ENCODE peak calls at places on chromosomes 4 and X, in five cellular contexts. B is AG09309, D is suprapubic skin, F is bronchial epithelial cell, G is MCF 10A. X is an unnamed sample.

GRCh38 chr4:13963601-13964000 is 336.1 kb upstream of the BOD1L1 start:
- DNase-seq in F (no peak), B (no peak), D (no peak), G (no peak), X (no peak)

GRCh38 chrX:134933911-134934310 is 56.9 kb upstream of the SMIM10 start:
- DNase-seq in G (no peak), B (no peak), F (no peak), D (no peak), X (no peak)

GRCh38 chr4:114659386-114660008 is 60.9 kb downstream of the UGT8 start:
- DNase-seq in D (no peak), F (peak), B (peak), G (peak), X (no peak)

GRCh38 chr4:1241936-1242505 is 6.9 kb downstream of the CTBP1 start:
- DNase-seq in F (no peak), D (peak), B (no peak), G (no peak), X (no peak)

GRCh38 chrX:155880586-155881157 is 473 bp upstream of the VAMP7 start:
- DNase-seq in G (no peak), B (no peak), D (no peak), F (peak), X (no peak)

GRCh38 chr4:184693056-184693455 is 40.8 kb downstream of the CENPU start:
- DNase-seq in B (no peak), F (no peak), D (no peak), G (no peak), X (no peak)

GRCh38 chr4:2799444-2799911 is 6.6 kb downstream of the SH3BP2 start:
- DNase-seq in F (no peak), B (no peak), D (peak), G (no peak), X (no peak)

GRCh38 chr4:152734015-152734698 is 45.4 kb downstream of the TIGD4 start:
- DNase-seq in B (no peak), G (no peak), D (no peak), F (no peak), X (no peak)

GRCh38 chr4:115648786-115649185 is 535.4 kb upstream of the NDST4 start:
- DNase-seq in D (no peak), B (no peak), G (no peak), F (no peak), X (no peak)

GRCh38 chr4:113784497-113785254 is 23.1 kb upstream of the CAMK2D start:
- DNase-seq in F (peak), D (no peak), B (peak), G (peak), X (no peak)

GRCh38 chrX:128396601-128397000 is 344.4 kb upstream of the ACTRT1 start:
- DNase-seq in F (peak), G (peak), D (no peak), B (no peak), X (no peak)

GRCh38 chrX:68684291-68684918 is 36.9 kb downstream of the STARD8 start:
- DNase-seq in G (no peak), D (no peak), B (no peak), F (no peak), X (no peak)

GRCh38 chr4:76513517-76513916 is 78.5 kb downstream of the SHROOM3 start:
- DNase-seq in F (no peak), B (no peak), D (no peak), G (no peak), X (no peak)

GRCh38 chrX:56733459-56734046 is 4.5 kb downstream of the NBDY start:
- DNase-seq in B (no peak), F (peak), G (peak), D (no peak), X (peak)

GRCh38 chrX:151776113-151776790 is 41.7 kb downstream of the CNGA2 start:
- DNase-seq in D (no peak), F (no peak), G (no peak), B (no peak), X (no peak)

GRCh38 chr4:143402776-143403550 is 66.3 kb downstream of the GAB1 start:
- DNase-seq in D (no peak), B (no peak), G (no peak), F (no peak), X (no peak)

GRCh38 chrX:18702362-18703195 is 4.9 kb upstream of the PPEF1 start:
- DNase-seq in B (no peak), F (peak), G (peak), D (no peak), X (no peak)

GRCh38 chr4:181752516-181752915 is 490.7 kb upstream of the TENM3 start:
- DNase-seq in D (no peak), F (no peak), G (no peak), B (no peak), X (no peak)

GRCh38 chr4:49002931-49003330 is 16.9 kb downstream of the CWH43 start:
- DNase-seq in G (no peak), F (no peak), D (no peak), B (no peak), X (no peak)

GRCh38 chrX:14476169-14476568 is 53.2 kb upstream of the GLRA2 start:
- DNase-seq in F (no peak), D (no peak), G (no peak), B (no peak), X (no peak)

GRCh38 chr4:54482529-54482961 is 175.2 kb upstream of the KIT start:
- DNase-seq in D (no peak), F (no peak), B (no peak), G (no peak), X (no peak)

GRCh38 chrX:41447897-41448296 is 754 bp downstream of the NYX start:
- DNase-seq in B (no peak), F (no peak), G (no peak), D (no peak), X (no peak)

GRCh38 chr4:168840988-168841681 is 168.9 kb downstream of the CBR4 start:
- DNase-seq in F (no peak), G (peak), B (no peak), D (no peak), X (no peak)

GRCh38 chr4:107618656-107619055 is 101.4 kb downstream of the PAPSS1 start:
- DNase-seq in B (no peak), D (no peak), G (no peak), F (no peak), X (no peak)

GRCh38 chrX:24495700-24496099 is 30.6 kb downstream of the PDK3 start:
- DNase-seq in B (no peak), D (no peak), F (no peak), G (no peak), X (no peak)

GRCh38 chrX:24493740-24494543 is 28.9 kb downstream of the PDK3 start:
- DNase-seq in B (no peak), D (no peak), G (peak), F (peak), X (no peak)

GRCh38 chrX:24494544-24495113 is 29.5 kb downstream of the PDK3 start:
- DNase-seq in F (peak), G (peak), D (no peak), B (peak), X (no peak)

GRCh38 chrX:24498975-24499374 is 33.9 kb downstream of the PDK3 start:
- DNase-seq in F (peak), B (no peak), G (peak), D (no peak), X (no peak)

GRCh38 chrX:24498181-24498580 is 33.1 kb downstream of the PDK3 start:
- DNase-seq in G (peak), F (no peak), D (no peak), B (no peak), X (no peak)
- TF ChIP-seq CTCF in G (no peak), F (peak), D (no peak), B (peak), X (no peak)

GRCh38 chrX:48539345-48540014 is at the start of gene TBC1D25:
- DNase-seq in F (peak), B (peak), D (peak), G (peak), X (peak)
- TF ChIP-seq CTCF in F (peak), B (peak), D (peak), G (peak), X (no peak)

DNA sequence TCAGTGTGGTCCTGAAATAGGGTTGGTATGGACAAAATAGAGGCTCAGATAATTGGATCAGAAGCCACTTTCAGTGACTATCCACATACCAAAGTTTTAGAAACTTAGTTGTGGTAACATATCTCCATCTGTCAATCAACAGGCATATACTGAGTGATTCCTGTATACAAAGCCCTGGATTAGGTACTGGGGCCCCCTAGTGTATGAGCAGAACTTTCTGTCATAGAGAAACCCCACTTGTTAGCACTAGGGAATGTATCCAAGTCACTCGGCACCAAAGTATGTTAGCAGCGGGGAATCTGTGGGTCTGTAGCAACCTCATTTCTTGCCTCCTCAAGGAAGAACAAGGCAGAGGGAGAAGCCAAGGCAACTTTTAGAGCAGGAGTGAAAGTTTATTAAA is 50.7 kb downstream of the MAP7D3 start:
- DNase-seq in B (no peak), D (no peak), F (no peak), G (peak), X (no peak)
- TF ChIP-seq CTCF in B (peak), D (no peak), F (peak), G (peak), X (no peak)

GRCh38 chrX:24561121-24561520 is 86.0 kb downstream of the PCYT1B start:
- DNase-seq in G (peak), F (peak), B (no peak), D (no peak), X (no peak)
- TF ChIP-seq CTCF in G (peak), F (peak), B (peak), D (no peak), X (no peak)

DNA sequence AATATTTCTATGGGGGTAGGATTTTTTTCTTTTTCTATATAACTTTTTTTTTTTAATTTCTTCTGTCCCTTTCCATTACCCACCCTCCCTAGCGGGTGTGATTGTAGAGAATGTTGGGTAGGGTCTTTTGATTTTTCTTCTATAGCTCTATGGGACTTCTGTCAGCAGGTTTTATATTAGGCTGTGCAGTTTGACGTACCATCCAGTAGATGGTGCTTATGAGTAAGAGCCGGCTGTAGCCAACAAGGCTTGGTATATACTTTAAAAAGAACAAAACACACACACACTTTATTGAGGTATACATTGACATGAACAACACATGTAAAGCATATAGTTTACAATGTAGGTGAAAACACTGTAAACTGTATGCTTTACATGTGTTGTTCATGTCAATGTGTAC is 247.9 kb upstream of the POF1B start:
- DNase-seq in D (no peak), F (peak), G (peak), B (no peak), X (no peak)
- TF ChIP-seq CTCF in D (no peak), F (peak), G (peak), B (peak), X (no peak)

GRCh38 chr4:77734928-77735327 is 84.2 kb downstream of the CNOT6L start:
- DNase-seq in F (peak), B (peak), G (peak), D (no peak), X (no peak)
- TF ChIP-seq CTCF in F (no peak), B (no peak), G (no peak), D (no peak), X (no peak)

DNA sequence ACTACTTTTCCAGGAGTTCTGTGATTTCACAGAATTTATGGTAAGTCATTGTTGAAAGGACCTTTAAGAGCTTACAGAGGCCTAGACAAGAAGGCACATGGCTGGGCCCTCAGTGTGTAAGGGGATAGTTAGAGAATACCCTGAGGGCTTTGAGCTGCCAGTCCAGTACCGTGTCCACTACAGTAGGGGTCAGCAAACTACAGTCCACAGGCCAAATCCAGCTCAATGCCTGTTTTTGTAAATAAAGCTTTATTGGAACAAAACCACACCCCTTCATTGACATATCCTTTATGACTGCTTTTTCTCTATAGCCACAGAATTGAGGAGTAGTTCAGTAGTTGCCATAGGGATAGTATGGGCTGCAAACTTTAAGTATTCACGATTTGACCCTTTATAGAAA is 176.2 kb downstream of the MID1 start:
- DNase-seq in G (no peak), F (no peak), B (no peak), D (no peak), X (no peak)
- TF ChIP-seq CTCF in G (peak), F (no peak), B (peak), D (no peak), X (no peak)

DNA sequence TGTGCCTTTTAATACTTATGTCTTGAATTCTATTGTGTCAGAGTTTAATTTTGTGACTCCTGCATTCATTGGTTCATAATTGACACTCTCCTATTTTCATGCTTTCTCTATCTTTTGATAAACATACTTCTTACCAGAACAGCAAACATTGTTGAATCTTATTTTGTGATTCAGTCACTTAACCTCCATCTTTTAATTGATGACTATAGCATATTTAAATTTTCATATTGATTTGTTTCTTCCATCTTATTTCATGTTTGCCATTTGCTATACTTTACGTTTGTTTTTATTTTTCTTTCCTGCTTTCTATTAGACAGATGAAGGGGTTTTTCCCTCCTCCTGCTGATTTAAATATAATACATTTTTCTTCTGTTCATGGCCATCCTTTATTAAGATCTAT is 115.5 kb upstream of the FAM9A start:
- DNase-seq in F (no peak), G (no peak), B (no peak), D (no peak), X (no peak)
- TF ChIP-seq CTCF in F (no peak), G (no peak), B (no peak), D (no peak), X (no peak)

X was measured in omental fat pad.